ENCODE peak calls at places on chromosomes 16 and 17, in seven cellular contexts. O, E, K, W, G, B and X are unnamed samples. For H3K9me3, the result is how much of the 10 kb centered on the place peaks cover.

GRCh38 chr17:78365561-78366108 is 5.8 kb upstream of the SOCS3 start:
- DNase-seq in O (peak), E (peak), K (peak), W (no peak), G (no peak), B (peak), X (peak)

GRCh38 chr16:46690281-46691178 is 1.1 kb downstream of the ORC6 start:
- DNase-seq in O (peak), E (peak), K (peak), W (no peak), G (no peak), B (no peak), X (peak)

GRCh38 chr16:13453938-13454553 is 465.9 kb upstream of the ERCC4 start:
- DNase-seq in O (peak), E (peak), K (no peak), W (no peak), G (no peak), B (no peak), X (peak)

GRCh38 chr17:78263063-78263735 is 31.8 kb downstream of the TMEM235 start:
- DNase-seq in O (no peak), E (no peak), K (peak), W (no peak), G (peak), B (peak), X (no peak)

GRCh38 chr16:88367560-88367959 is 15.2 kb upstream of the ZNF469 start:
- DNase-seq in O (no peak), E (no peak), K (peak), W (no peak), G (no peak), B (no peak), X (no peak)

GRCh38 chr17:30372755-30373154 is 6.0 kb upstream of the CPD start:
- DNase-seq in O (no peak), E (no peak), K (no peak), W (no peak), G (no peak), B (no peak), X (no peak)

GRCh38 chr17:38701504-38702165 is 3.4 kb upstream of the MLLT6 start:
- DNase-seq in O (no peak), E (no peak), K (no peak), W (no peak), G (no peak), B (no peak), X (no peak)

GRCh38 chr16:77767826-77768225 is 20.5 kb upstream of the VAT1L start:
- DNase-seq in O (no peak), E (no peak), K (no peak), W (no peak), G (no peak), B (no peak), X (no peak)

GRCh38 chr17:77256710-77257109 is 115.9 kb downstream of the SEC14L1 start:
- DNase-seq in O (no peak), E (no peak), K (no peak), W (no peak), G (no peak), B (no peak), X (no peak)

GRCh38 chr17:32695864-32696263 is 181.1 kb downstream of the MYO1D start:
- DNase-seq in O (no peak), E (no peak), K (no peak), W (no peak), G (no peak), B (no peak), X (no peak)

GRCh38 chr16:83789642-83790401 is 18.0 kb upstream of the HSBP1 start:
- DNase-seq in O (no peak), E (no peak), K (no peak), W (no peak), G (no peak), B (no peak), X (no peak)

GRCh38 chr17:79714129-79714528 is 16.6 kb upstream of the ENPP7 start:
- DNase-seq in O (no peak), E (no peak), K (no peak), W (no peak), G (no peak), B (no peak), X (no peak)

GRCh38 chr17:59368218-59368857 is 36.9 kb downstream of the YPEL2 start:
- DNase-seq in O (no peak), E (no peak), K (no peak), W (no peak), G (no peak), B (no peak), X (peak)

GRCh38 chr17:1414001-1414574 is 14.1 kb upstream of the YWHAE start:
- DNase-seq in O (no peak), E (no peak), K (no peak), W (no peak), G (no peak), B (no peak), X (no peak)

GRCh38 chr16:28982949-28983348 is 1.9 kb upstream of the LAT start:
- DNase-seq in O (no peak), E (no peak), K (no peak), W (no peak), G (no peak), B (no peak), X (no peak)

GRCh38 chr16:89017956-89018604 is 41.1 kb upstream of the CBFA2T3 start:
- DNase-seq in O (no peak), E (no peak), K (no peak), W (no peak), G (no peak), B (no peak), X (no peak)

GRCh38 chr16:85423631-85424030 is 189.5 kb upstream of the GSE1 start:
- DNase-seq in O (no peak), E (no peak), K (peak), W (no peak), G (no peak), B (no peak), X (peak)

GRCh38 chr16:67287960-67288359 is 8.6 kb downstream of the PLEKHG4 start:
- DNase-seq in O (no peak), E (no peak), K (no peak), W (no peak), G (no peak), B (no peak), X (no peak)

GRCh38 chr17:59397316-59398073 is 66.0 kb downstream of the YPEL2 start:
- DNase-seq in O (no peak), E (no peak), K (no peak), W (no peak), G (no peak), B (no peak), X (no peak)

GRCh38 chr16:68529931-68530667 is 9.0 kb upstream of the ZFP90 start:
- DNase-seq in O (peak), E (peak), K (peak), W (peak), G (peak), B (peak), X (peak)
- H3K27ac ChIP-seq in O (no peak), E (no peak), K (no peak), W (no peak), G (peak), B (no peak), X (no peak)

GRCh38 chr16:35171106-35171505 is 1711.7 kb downstream of the TP53TG3F start:
- DNase-seq in O (no peak), E (no peak), K (no peak), W (no peak), G (no peak), B (no peak), X (no peak)
- H3K9me3 ChIP-seq in O (under half), E (under half), K (under half), W (under half), G (under half), B (half or more), X (under half)

GRCh38 chr16:2016407-2016922 is 3.1 kb upstream of the NPW start:
- DNase-seq in O (no peak), E (peak), K (peak), W (no peak), G (no peak), B (no peak), X (no peak)

GRCh38 chr16:2015117-2015946 is 4.3 kb upstream of the NPW start:
- DNase-seq in O (no peak), E (no peak), K (no peak), W (no peak), G (no peak), B (no peak), X (no peak)

GRCh38 chr16:2013527-2013926 is 3.9 kb upstream of the ZNF598 start:
- DNase-seq in O (no peak), E (no peak), K (peak), W (no peak), G (no peak), B (no peak), X (no peak)

GRCh38 chr16:2019500-2019899 is at the start of gene NPW:
- DNase-seq in O (no peak), E (peak), K (peak), W (no peak), G (no peak), B (no peak), X (no peak)

DNA sequence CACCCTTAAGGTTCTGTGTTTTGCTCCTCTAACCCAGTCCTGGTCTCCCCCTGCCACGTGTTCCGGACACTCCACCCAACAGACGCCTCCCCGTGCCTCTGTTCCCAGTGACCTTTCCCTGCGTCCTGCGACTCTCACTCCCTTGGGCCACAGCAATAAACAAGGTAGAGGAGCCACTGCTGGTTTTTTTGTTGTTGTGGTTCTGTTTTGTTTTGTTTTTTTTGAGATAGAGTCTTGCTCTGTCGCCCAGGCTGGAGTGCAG is 3.7 kb upstream of the NPW start:
- DNase-seq in O (no peak), E (no peak), K (no peak), W (no peak), G (no peak), B (no peak), X (no peak)
- H3K27ac ChIP-seq in O (no peak), E (no peak), K (no peak), W (no peak), G (peak), B (no peak), X (no peak)

DNA sequence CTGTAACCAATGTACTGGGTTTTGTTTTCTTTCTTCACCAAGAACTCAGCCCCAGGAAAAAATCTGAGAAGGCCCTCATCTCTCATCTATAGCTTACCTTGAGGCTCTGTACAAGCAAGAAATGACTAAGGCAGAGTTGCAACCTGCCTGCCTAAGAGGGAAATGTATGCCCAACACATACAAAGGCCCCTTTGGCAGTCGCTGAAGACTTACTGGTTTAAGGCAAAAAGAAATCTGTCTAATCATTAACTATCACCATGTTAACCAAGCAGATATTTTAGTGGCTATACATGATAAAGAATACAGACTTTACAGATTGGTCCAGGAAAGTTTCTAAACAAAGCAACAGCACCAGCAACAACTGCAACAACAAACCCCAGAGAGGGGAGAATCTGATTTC is 14.2 kb downstream of the ZNF624 start:
- DNase-seq in O (no peak), E (no peak), K (no peak), W (no peak), G (no peak), B (no peak), X (no peak)
- H3K9me3 ChIP-seq in O (under half), E (under half), K (under half), W (under half), G (under half), B (under half), X (under half)

GRCh38 chr17:20009302-20010098 is at the start of gene SPECC1:
- DNase-seq in O (peak), E (peak), K (peak), W (no peak), G (peak), B (peak), X (peak)

GRCh38 chr17:20010099-20010863 is 1.1 kb downstream of the SPECC1 start:
- DNase-seq in O (peak), E (peak), K (no peak), W (peak), G (no peak), B (peak), X (peak)

GRCh38 chr17:20012137-20012536 is 3.0 kb downstream of the SPECC1 start:
- DNase-seq in O (no peak), E (no peak), K (no peak), W (no peak), G (no peak), B (no peak), X (no peak)

GRCh38 chr17:20009052-20009301 is 182 bp upstream of the SPECC1 start:
- DNase-seq in O (no peak), E (no peak), K (no peak), W (no peak), G (peak), B (no peak), X (no peak)

DNA sequence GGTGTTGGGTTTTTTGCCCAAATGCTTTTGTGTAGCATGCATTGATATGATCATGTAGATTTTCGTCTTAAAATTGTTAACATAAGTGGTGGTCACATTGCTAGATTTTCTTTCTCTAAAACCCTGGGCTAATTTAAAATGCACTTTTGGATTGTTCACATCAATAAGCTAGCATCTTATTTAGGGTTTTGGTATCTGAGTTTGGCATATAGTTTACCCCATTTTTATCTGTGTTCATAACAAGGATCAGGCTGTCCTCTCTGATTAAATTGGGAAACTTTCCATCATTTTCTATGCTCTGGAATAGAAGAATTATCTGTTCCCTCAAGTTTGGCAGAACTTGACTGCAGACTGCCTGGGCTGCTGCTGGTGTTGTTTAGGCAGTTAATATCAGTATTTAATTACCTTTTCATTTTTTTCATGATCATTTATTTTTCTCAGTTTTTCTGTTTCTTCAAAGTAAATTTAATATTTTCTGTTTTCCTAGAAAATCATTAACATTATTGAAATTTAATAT is 1.8 kb downstream of the SPECC1 start:
- DNase-seq in O (no peak), E (no peak), K (no peak), W (no peak), G (no peak), B (no peak), X (no peak)
- H3K27ac ChIP-seq in O (no peak), E (no peak), K (no peak), W (no peak), G (no peak), B (no peak), X (no peak)